ENCODE peak calls at places on chromosome 21, in four cellular contexts. F, K, X and V are unnamed samples. For H3K36me3, the result is how much of the 10 kb centered on the place peaks cover.

GRCh38 chr21:32772281-32773047 is 909 bp upstream of the PAXBP1 start:
- DNase-seq in F (peak), K (no peak), X (no peak), V (peak)

GRCh38 chr21:28771790-28772501 is 220.7 kb downstream of the LTN1 start:
- DNase-seq in F (no peak), K (no peak), X (no peak), V (no peak)

GRCh38 chr21:31248598-31248997 is 95.5 kb downstream of the TIAM1 start:
- DNase-seq in F (no peak), K (no peak), X (no peak), V (no peak)

GRCh38 chr21:22993822-22994574 is 1995.8 kb downstream of the NCAM2 start:
- DNase-seq in F (no peak), K (no peak), X (no peak), V (no peak)

GRCh38 chr21:28903448-28903847 is 89.2 kb downstream of the LTN1 start:
- DNase-seq in F (no peak), K (no peak), X (no peak), V (no peak)

GRCh38 chr21:21436012-21436545 is 437.9 kb downstream of the NCAM2 start:
- DNase-seq in F (no peak), K (no peak), X (no peak), V (no peak)

GRCh38 chr21:16597768-16598167 is 868.0 kb downstream of the USP25 start:
- DNase-seq in F (no peak), K (no peak), X (no peak), V (peak)

GRCh38 chr21:17709266-17709611 is 96.5 kb upstream of the BTG3 start:
- DNase-seq in F (no peak), K (no peak), X (no peak), V (no peak)

GRCh38 chr21:23960769-23961168 is 1646.5 kb downstream of the MRPL39 start:
- DNase-seq in F (no peak), K (no peak), X (no peak), V (no peak)

GRCh38 chr21:31972622-31973021 is 99.8 kb downstream of the HUNK start:
- DNase-seq in F (no peak), K (no peak), X (no peak), V (no peak)

GRCh38 chr21:31459457-31459856 is 115.4 kb upstream of the TIAM1 start:
- DNase-seq in F (no peak), K (no peak), X (no peak), V (no peak)

DNA sequence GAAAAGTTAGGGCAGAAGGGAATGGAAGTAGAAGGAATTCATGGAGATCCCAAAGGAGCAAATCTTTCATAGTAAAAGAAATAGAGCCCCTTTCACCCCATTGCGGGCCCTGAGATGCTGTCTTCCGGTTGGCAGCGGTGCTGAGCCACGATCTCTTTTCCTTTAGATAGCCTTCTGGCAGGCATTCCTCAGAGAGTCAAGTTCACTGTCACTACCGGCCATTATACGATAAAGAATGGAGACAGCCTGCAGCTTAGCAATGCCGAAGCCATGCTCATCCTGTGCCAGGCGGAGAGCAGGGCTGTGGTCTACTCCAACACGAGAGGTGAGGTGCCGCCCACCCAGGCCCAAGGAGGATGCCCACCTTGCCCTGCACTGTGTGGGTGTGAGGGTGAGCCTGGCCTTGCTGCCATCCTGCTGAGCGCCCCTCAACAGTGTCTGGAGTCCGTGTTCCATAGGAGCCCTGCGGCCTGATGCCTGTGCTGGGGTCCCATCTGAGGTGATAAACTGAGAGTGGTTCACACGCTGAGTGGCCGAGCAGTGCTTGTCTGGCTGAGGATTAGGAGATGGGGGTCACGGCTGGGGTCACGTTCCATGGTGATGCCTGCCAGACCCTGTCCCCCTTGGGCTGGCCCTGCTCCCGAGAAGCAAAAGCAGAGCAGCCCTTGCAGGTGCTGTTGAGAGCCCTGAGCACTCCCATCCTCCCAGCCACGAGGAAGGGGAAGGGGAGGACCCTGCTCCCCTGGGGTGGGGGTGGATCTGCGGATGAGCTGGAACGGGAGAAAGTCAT is 20.4 kb upstream of the PWP2 start:
- DNase-seq in F (peak), K (no peak), X (no peak), V (no peak)
- H3K36me3 ChIP-seq in F (under half), K (under half), X (under half), V (under half)

GRCh38 chr21:34811368-34811767 is 142.6 kb downstream of the CLIC6 start:
- DNase-seq in F (no peak), K (no peak), X (no peak), V (no peak)

GRCh38 chr21:34812510-34813265 is 143.9 kb downstream of the CLIC6 start:
- DNase-seq in F (no peak), K (no peak), X (no peak), V (no peak)

GRCh38 chr21:34809822-34810221 is 141.0 kb downstream of the CLIC6 start:
- DNase-seq in F (no peak), K (no peak), X (no peak), V (no peak)

GRCh38 chr21:34808569-34809204 is 139.9 kb downstream of the CLIC6 start:
- DNase-seq in F (no peak), K (no peak), X (peak), V (no peak)

DNA sequence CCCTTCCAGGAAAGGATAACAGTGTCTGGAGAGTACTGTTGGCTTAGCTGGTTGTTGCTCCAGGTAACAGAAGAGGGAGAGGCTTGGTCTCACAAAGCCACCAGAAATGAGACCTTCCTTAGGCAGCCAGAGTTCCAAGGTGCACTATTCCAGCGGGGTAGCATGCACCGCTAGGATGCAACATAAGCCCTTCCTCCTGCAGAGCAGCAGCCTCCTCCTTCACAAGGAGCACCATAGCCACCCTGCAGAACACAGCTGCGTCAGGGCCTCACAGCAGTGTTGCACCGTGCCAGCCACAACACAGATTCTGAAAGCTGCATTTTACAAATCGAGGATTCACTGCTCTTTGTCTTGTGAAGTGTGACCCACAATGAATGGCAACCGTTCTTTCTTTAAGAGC is 142.0 kb downstream of the CLIC6 start:
- DNase-seq in F (no peak), K (no peak), X (no peak), V (no peak)
- TF ChIP-seq POLR2A in F (no peak), K (no peak), X (no peak), V (no peak)

DNA sequence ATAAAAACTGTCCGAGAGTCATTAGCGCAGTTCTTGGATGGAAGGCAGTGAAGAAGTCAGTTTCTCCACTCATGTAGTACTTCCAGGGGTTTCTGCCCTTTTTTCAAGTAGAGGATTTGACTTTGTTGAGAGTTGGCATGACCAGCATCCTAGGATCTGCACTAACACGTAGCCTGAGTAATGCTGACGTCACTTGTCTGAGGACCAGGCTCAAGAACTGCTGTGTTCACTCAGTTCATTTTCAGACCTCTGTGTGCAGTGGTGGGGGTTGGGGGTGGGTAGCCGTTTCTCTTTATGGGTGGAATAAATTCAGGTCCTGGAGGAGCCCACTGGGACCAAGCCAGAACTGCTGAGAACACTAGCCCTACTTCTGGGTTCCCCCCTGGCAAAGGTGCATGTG is 53.3 kb downstream of the MRPS6 start:
- DNase-seq in F (no peak), K (no peak), X (no peak), V (no peak)
- H3K27ac ChIP-seq in F (no peak), K (no peak), X (no peak), V (no peak)

GRCh38 chr21:45178971-45179370 is 104.6 kb downstream of the ADARB1 start:
- DNase-seq in F (no peak), K (no peak), X (no peak), V (no peak)
- H3K36me3 ChIP-seq in F (under half), K (under half), X (under half), V (under half)

GRCh38 chr21:37220981-37221664 is 46.0 kb downstream of the VPS26C start:
- DNase-seq in F (peak), K (peak), X (peak), V (peak)
- TF ChIP-seq POLR2A in F (no peak), K (peak), X (peak), V (no peak)

GRCh38 chr21:15140321-15141019 is 75.7 kb upstream of the NRIP1 start:
- DNase-seq in F (peak), K (no peak), X (no peak), V (no peak)

GRCh38 chr21:15135867-15136629 is 71.2 kb upstream of the NRIP1 start:
- DNase-seq in F (no peak), K (no peak), X (no peak), V (no peak)

GRCh38 chr21:15138475-15138874 is 73.7 kb upstream of the NRIP1 start:
- DNase-seq in F (peak), K (no peak), X (peak), V (no peak)

GRCh38 chr21:15141236-15141970 is 76.6 kb upstream of the NRIP1 start:
- DNase-seq in F (peak), K (no peak), X (no peak), V (no peak)

DNA sequence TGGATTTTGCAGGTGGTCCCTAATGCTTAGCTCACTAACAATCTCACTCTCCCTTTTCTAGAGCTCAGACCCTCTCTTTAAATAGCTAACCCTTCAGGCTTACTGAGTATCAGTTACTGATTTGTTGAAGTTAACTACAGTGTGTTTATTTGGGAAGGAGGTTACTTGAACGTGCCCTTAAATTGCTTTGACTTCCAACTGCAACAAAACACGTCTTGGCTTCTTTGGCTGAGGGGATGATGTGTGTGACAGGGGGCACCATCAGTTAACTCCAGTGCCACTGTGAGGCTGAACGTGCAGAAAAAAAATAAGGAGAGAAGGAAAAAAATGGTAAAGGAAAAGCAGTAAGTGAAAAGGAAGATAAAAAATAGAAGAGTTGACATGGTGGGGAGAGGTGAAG is 75.1 kb upstream of the NRIP1 start:
- DNase-seq in F (no peak), K (no peak), X (no peak), V (no peak)
- H3K27ac ChIP-seq in F (peak), K (no peak), X (no peak), V (no peak)

GRCh38 chr21:35505067-35505466 is 456.0 kb upstream of the RUNX1 start:
- DNase-seq in F (no peak), K (no peak), X (no peak), V (no peak)
- H3K36me3 ChIP-seq in F (under half), K (under half), X (under half), V (under half)

DNA sequence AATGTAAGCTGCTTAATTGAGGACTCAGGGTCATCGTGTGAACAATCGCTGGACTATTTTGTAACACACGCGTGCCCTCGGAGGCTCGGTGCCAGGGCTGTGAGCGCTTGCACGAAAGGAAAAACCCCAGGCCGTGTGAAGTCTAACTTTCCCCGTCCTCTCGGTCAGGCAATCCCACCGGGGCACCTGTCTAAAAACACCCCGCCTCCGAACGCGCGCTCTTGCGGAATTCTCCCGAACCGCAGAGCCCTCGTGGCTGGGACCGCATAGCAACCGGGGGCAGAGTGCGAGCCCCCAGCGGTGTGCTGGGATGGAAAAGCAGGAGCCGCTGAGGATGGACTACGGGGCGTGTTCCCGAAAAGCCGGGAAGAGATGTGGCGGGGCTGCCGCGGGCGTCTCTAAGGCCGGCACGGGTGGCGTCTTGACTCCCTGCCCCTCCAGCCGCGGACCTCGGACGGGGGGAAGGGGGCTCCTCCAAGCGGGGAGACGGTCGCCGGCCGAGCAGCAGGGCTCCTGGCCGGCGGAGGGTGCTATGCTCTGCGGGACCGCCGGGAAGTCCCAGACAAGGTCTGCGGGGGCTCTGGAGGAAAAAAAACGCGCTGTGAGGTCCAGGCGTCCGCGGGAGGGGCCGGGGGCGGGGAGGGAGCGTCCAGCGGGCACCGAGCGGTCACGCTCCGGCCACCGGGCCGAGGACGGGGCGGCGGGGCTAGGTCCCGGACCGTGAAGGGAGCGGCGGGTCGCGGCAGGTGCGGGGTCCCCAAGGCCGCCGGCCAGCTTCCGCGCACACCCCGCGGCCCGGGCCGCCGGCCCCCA is 936 bp downstream of the ZBTB21 start:
- DNase-seq in F (peak), K (peak), X (peak), V (peak)
- TF ChIP-seq POLR2A in F (no peak), K (no peak), X (no peak), V (peak)